ENCODE peak calls at places on chromosomes 13 and 19, in six cellular contexts. One of them, this sample, is unnamed.

GRCh38 chr13:113607477-113608245 is 23.1 kb downstream of the TFDP1 start:
- DNase-seq in heart left ventricle: no peak
- DNase-seq in hepatocyte: no peak
- DNase-seq in left ventricle myocardium inferior: no peak
- DNase-seq in fibroblast of the aortic adventitia: no peak
- DNase-seq in PC-3: no peak
- DNase-seq in this sample: no peak

GRCh38 chr19:51352783-51353360 is 10.9 kb upstream of the VSIG10L start:
- DNase-seq in heart left ventricle: no peak
- DNase-seq in hepatocyte: no peak
- DNase-seq in left ventricle myocardium inferior: no peak
- DNase-seq in fibroblast of the aortic adventitia: no peak
- DNase-seq in PC-3: no peak
- DNase-seq in this sample: no peak

GRCh38 chr19:3565177-3565576 is 7.6 kb upstream of the HMG20B start:
- DNase-seq in heart left ventricle: no peak
- DNase-seq in hepatocyte: peak
- DNase-seq in left ventricle myocardium inferior: no peak
- DNase-seq in fibroblast of the aortic adventitia: no peak
- DNase-seq in PC-3: peak
- DNase-seq in this sample: no peak

GRCh38 chr13:25766576-25766975 is 285.2 kb downstream of the SHISA2 start:
- DNase-seq in heart left ventricle: no peak
- DNase-seq in hepatocyte: no peak
- DNase-seq in left ventricle myocardium inferior: no peak
- DNase-seq in fibroblast of the aortic adventitia: no peak
- DNase-seq in PC-3: no peak
- DNase-seq in this sample: no peak

GRCh38 chr19:38004505-38005223 is 97.7 kb downstream of the SIPA1L3 start:
- DNase-seq in heart left ventricle: peak
- DNase-seq in hepatocyte: peak
- DNase-seq in left ventricle myocardium inferior: peak
- DNase-seq in fibroblast of the aortic adventitia: peak
- DNase-seq in PC-3: peak
- DNase-seq in this sample: peak

GRCh38 chr13:93309886-93310520 is 83.4 kb downstream of the GPC6 start:
- DNase-seq in heart left ventricle: no peak
- DNase-seq in hepatocyte: peak
- DNase-seq in left ventricle myocardium inferior: no peak
- DNase-seq in fibroblast of the aortic adventitia: peak
- DNase-seq in PC-3: peak
- DNase-seq in this sample: no peak

GRCh38 chr13:32448224-32448623 is 20.3 kb upstream of the N4BP2L1 start:
- DNase-seq in heart left ventricle: no peak
- DNase-seq in hepatocyte: no peak
- DNase-seq in left ventricle myocardium inferior: no peak
- DNase-seq in fibroblast of the aortic adventitia: no peak
- DNase-seq in PC-3: no peak
- DNase-seq in this sample: no peak

GRCh38 chr13:73803997-73804396 is 330.2 kb downstream of the KLF12 start:
- DNase-seq in heart left ventricle: no peak
- DNase-seq in hepatocyte: no peak
- DNase-seq in left ventricle myocardium inferior: no peak
- DNase-seq in fibroblast of the aortic adventitia: no peak
- DNase-seq in PC-3: peak
- DNase-seq in this sample: no peak

GRCh38 chr19:7874080-7874856 is at the start of gene PRR36:
- DNase-seq in heart left ventricle: no peak
- DNase-seq in hepatocyte: peak
- DNase-seq in left ventricle myocardium inferior: no peak
- DNase-seq in fibroblast of the aortic adventitia: no peak
- DNase-seq in PC-3: peak
- DNase-seq in this sample: peak

GRCh38 chr19:13099073-13099999 is 3.3 kb downstream of the LYL1 start:
- DNase-seq in heart left ventricle: peak
- DNase-seq in hepatocyte: peak
- DNase-seq in left ventricle myocardium inferior: peak
- DNase-seq in fibroblast of the aortic adventitia: no peak
- DNase-seq in PC-3: no peak
- DNase-seq in this sample: no peak

GRCh38 chr13:23552661-23553060 is 17.6 kb upstream of the TNFRSF19 start:
- DNase-seq in heart left ventricle: no peak
- DNase-seq in hepatocyte: no peak
- DNase-seq in left ventricle myocardium inferior: no peak
- DNase-seq in fibroblast of the aortic adventitia: no peak
- DNase-seq in PC-3: no peak
- DNase-seq in this sample: no peak

GRCh38 chr13:75931116-75931515 is 295.0 kb downstream of the LMO7 start:
- DNase-seq in heart left ventricle: no peak
- DNase-seq in hepatocyte: no peak
- DNase-seq in left ventricle myocardium inferior: no peak
- DNase-seq in fibroblast of the aortic adventitia: no peak
- DNase-seq in PC-3: no peak
- DNase-seq in this sample: no peak

GRCh38 chr13:101520672-101521071 is 68.2 kb downstream of the ITGBL1 start:
- DNase-seq in heart left ventricle: no peak
- DNase-seq in hepatocyte: no peak
- DNase-seq in left ventricle myocardium inferior: no peak
- DNase-seq in fibroblast of the aortic adventitia: peak
- DNase-seq in PC-3: peak
- DNase-seq in this sample: no peak

GRCh38 chr19:55384576-55385235 is 614 bp upstream of the TMEM238 start:
- DNase-seq in heart left ventricle: no peak
- DNase-seq in hepatocyte: no peak
- DNase-seq in left ventricle myocardium inferior: no peak
- DNase-seq in fibroblast of the aortic adventitia: no peak
- DNase-seq in PC-3: no peak
- DNase-seq in this sample: no peak

GRCh38 chr13:22927008-22927393 is 253.8 kb upstream of the SGCG start:
- DNase-seq in heart left ventricle: no peak
- DNase-seq in hepatocyte: no peak
- DNase-seq in left ventricle myocardium inferior: no peak
- DNase-seq in fibroblast of the aortic adventitia: no peak
- DNase-seq in PC-3: no peak
- DNase-seq in this sample: no peak

GRCh38 chr19:4456566-4456842 is 1.1 kb downstream of the UBXN6 start:
- DNase-seq in heart left ventricle: no peak
- DNase-seq in hepatocyte: peak
- DNase-seq in left ventricle myocardium inferior: no peak
- DNase-seq in fibroblast of the aortic adventitia: peak
- DNase-seq in PC-3: peak
- DNase-seq in this sample: no peak

GRCh38 chr13:25463496-25463895 is 91.7 kb downstream of the ATP8A2 start:
- DNase-seq in heart left ventricle: no peak
- DNase-seq in hepatocyte: no peak
- DNase-seq in left ventricle myocardium inferior: no peak
- DNase-seq in fibroblast of the aortic adventitia: no peak
- DNase-seq in PC-3: peak
- DNase-seq in this sample: no peak

GRCh38 chr19:53883231-53883661 is 1.2 kb downstream of the PRKCG start:
- DNase-seq in heart left ventricle: no peak
- DNase-seq in hepatocyte: no peak
- DNase-seq in left ventricle myocardium inferior: no peak
- DNase-seq in fibroblast of the aortic adventitia: no peak
- DNase-seq in PC-3: no peak
- DNase-seq in this sample: no peak

GRCh38 chr19:57570707-57571106 is 8.0 kb downstream of the ZNF416 start:
- DNase-seq in heart left ventricle: no peak
- DNase-seq in hepatocyte: no peak
- DNase-seq in left ventricle myocardium inferior: no peak
- DNase-seq in fibroblast of the aortic adventitia: no peak
- DNase-seq in PC-3: no peak
- DNase-seq in this sample: no peak

GRCh38 chr19:6086081-6086858 is 24.0 kb downstream of the RFX2 start:
- DNase-seq in heart left ventricle: no peak
- DNase-seq in hepatocyte: no peak
- DNase-seq in left ventricle myocardium inferior: no peak
- DNase-seq in fibroblast of the aortic adventitia: peak
- DNase-seq in PC-3: peak
- DNase-seq in this sample: no peak

GRCh38 chr19:35704218-35704617 is at the start of gene ZBTB32:
- DNase-seq in heart left ventricle: no peak
- DNase-seq in hepatocyte: no peak
- DNase-seq in left ventricle myocardium inferior: no peak
- DNase-seq in fibroblast of the aortic adventitia: peak
- DNase-seq in PC-3: no peak
- DNase-seq in this sample: no peak

GRCh38 chr19:11268783-11269267 is 6.5 kb upstream of the DOCK6 start:
- DNase-seq in heart left ventricle: peak
- DNase-seq in hepatocyte: no peak
- DNase-seq in left ventricle myocardium inferior: peak
- DNase-seq in fibroblast of the aortic adventitia: peak
- DNase-seq in PC-3: peak
- DNase-seq in this sample: no peak

DNA sequence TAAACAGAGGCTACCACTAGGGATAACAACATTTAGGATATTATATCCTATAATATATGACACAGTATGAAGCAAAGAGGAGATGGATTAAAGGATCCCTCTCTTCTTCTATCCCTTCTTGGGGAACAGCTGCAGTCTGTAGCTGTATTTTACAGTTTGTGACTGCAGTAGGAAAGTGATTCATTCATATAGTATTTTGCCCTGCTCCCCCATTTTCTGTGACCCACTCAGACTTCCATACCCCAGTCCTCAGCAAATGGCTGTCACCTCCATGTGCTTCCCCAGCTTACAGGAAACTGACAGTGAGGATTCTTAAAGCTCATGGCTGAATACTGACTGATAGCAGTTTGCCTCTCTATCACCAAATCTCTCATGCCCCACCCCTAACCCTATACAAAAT is 27.5 kb downstream of the MICU2 start:
- DNase-seq in heart left ventricle: no peak
- DNase-seq in hepatocyte: no peak
- DNase-seq in left ventricle myocardium inferior: no peak
- DNase-seq in fibroblast of the aortic adventitia: no peak
- DNase-seq in PC-3: no peak
- DNase-seq in this sample: no peak
- TF ChIP-seq CTCF in heart left ventricle: no peak
- TF ChIP-seq CTCF in hepatocyte: no peak
- TF ChIP-seq CTCF in left ventricle myocardium inferior: no peak
- TF ChIP-seq CTCF in fibroblast of the aortic adventitia: no peak
- TF ChIP-seq CTCF in PC-3: no peak
- TF ChIP-seq CTCF in this sample: no peak

GRCh38 chr19:2424686-2425621 is 2.4 kb downstream of the TIMM13 start:
- DNase-seq in heart left ventricle: no peak
- DNase-seq in hepatocyte: peak
- DNase-seq in left ventricle myocardium inferior: peak
- DNase-seq in fibroblast of the aortic adventitia: peak
- DNase-seq in PC-3: peak
- DNase-seq in this sample: peak
- TF ChIP-seq CTCF in heart left ventricle: no peak
- TF ChIP-seq CTCF in hepatocyte: peak
- TF ChIP-seq CTCF in left ventricle myocardium inferior: peak
- TF ChIP-seq CTCF in fibroblast of the aortic adventitia: peak
- TF ChIP-seq CTCF in PC-3: peak
- TF ChIP-seq CTCF in this sample: peak

GRCh38 chr19:17109962-17110598 is 34.5 kb downstream of the MYO9B start:
- DNase-seq in heart left ventricle: peak
- DNase-seq in hepatocyte: no peak
- DNase-seq in left ventricle myocardium inferior: peak
- DNase-seq in fibroblast of the aortic adventitia: no peak
- DNase-seq in PC-3: no peak
- DNase-seq in this sample: no peak
- TF ChIP-seq CTCF in heart left ventricle: no peak
- TF ChIP-seq CTCF in hepatocyte: no peak
- TF ChIP-seq CTCF in left ventricle myocardium inferior: no peak
- TF ChIP-seq CTCF in fibroblast of the aortic adventitia: no peak
- TF ChIP-seq CTCF in PC-3: no peak
- TF ChIP-seq CTCF in this sample: no peak

GRCh38 chr19:45050036-45050435 is 11.2 kb downstream of the CLASRP start:
- DNase-seq in heart left ventricle: no peak
- DNase-seq in hepatocyte: no peak
- DNase-seq in left ventricle myocardium inferior: no peak
- DNase-seq in fibroblast of the aortic adventitia: no peak
- DNase-seq in PC-3: no peak
- DNase-seq in this sample: no peak

GRCh38 chr19:45051929-45052579 is 13.2 kb downstream of the CLASRP start:
- DNase-seq in heart left ventricle: no peak
- DNase-seq in hepatocyte: peak
- DNase-seq in left ventricle myocardium inferior: no peak
- DNase-seq in fibroblast of the aortic adventitia: no peak
- DNase-seq in PC-3: no peak
- DNase-seq in this sample: no peak

GRCh38 chr19:45047188-45047797 is 8.4 kb downstream of the CLASRP start:
- DNase-seq in heart left ventricle: no peak
- DNase-seq in hepatocyte: no peak
- DNase-seq in left ventricle myocardium inferior: no peak
- DNase-seq in fibroblast of the aortic adventitia: no peak
- DNase-seq in PC-3: no peak
- DNase-seq in this sample: no peak

GRCh38 chr19:45046355-45046754 is 7.5 kb downstream of the CLASRP start:
- DNase-seq in heart left ventricle: no peak
- DNase-seq in hepatocyte: no peak
- DNase-seq in left ventricle myocardium inferior: no peak
- DNase-seq in fibroblast of the aortic adventitia: no peak
- DNase-seq in PC-3: no peak
- DNase-seq in this sample: no peak

DNA sequence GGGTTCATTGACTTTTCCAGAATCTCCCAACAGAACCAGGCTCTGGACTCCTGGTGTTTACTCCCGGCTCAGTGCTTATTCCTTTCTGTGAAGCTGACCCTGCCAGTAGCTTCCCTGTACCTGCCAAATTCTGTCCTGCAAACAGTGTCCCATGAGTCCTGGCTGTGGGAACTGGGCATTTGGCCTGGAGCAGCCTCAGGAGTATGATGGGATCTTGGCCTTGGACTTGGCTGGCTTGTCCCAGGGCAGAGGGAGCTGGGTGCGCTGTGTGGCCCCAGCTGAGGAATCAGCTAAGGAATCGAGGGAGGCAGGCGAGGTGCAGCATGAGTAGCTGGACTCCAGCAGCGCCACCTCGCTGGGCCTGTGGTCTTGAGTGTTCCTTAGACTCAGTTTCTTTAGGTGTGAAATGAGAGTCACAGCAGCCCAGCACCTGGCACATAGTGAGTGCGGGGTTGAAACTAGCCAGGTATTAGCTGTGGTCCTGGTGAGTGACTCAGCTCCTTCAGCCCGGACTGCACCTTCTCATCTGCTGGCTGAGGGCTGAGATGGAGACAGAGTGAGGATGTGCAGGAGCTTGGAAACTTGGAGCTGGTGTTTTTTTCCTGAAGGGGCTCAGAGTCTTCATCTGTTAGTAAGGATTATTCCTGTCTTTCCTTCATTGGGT is 10.4 kb downstream of the CLASRP start:
- DNase-seq in heart left ventricle: no peak
- DNase-seq in hepatocyte: no peak
- DNase-seq in left ventricle myocardium inferior: peak
- DNase-seq in fibroblast of the aortic adventitia: no peak
- DNase-seq in PC-3: no peak
- DNase-seq in this sample: no peak
- TF ChIP-seq CTCF in heart left ventricle: no peak
- TF ChIP-seq CTCF in hepatocyte: no peak
- TF ChIP-seq CTCF in left ventricle myocardium inferior: no peak
- TF ChIP-seq CTCF in fibroblast of the aortic adventitia: no peak
- TF ChIP-seq CTCF in PC-3: no peak
- TF ChIP-seq CTCF in this sample: no peak

This sample was measured in mesothelial cell of epicardium.